ENCODE peak calls at places on chromosomes 16 and 17, in seven cellular contexts. Y, Q, S, A, N, D and U are unnamed samples.

GRCh38 chr16:15055141-15056053 is 477 bp downstream of the NTAN1 start:
- DNase-seq in N (peak; percentile 23), Y (no peak), A (peak; percentile 56), D (peak; percentile 33), S (peak; percentile 71), Q (no peak), U (peak; percentile 85)

GRCh38 chr16:10539256-10539655 is 41.1 kb downstream of the EMP2 start:
- DNase-seq in D (peak; percentile 45), N (no peak), A (no peak), S (no peak), Q (no peak), Y (no peak), U (no peak)

GRCh38 chr17:57092779-57093178 is 7.7 kb downstream of the AKAP1 start:
- DNase-seq in Y (no peak), Q (no peak), S (no peak), N (no peak), A (no peak), D (no peak), U (no peak)

GRCh38 chr16:50368410-50369132 is at the start of gene BRD7:
- DNase-seq in N (peak; percentile 37), S (peak; percentile 73), D (peak; percentile 68), Q (peak; percentile 74), A (peak; percentile 53), Y (peak; percentile 74), U (peak; percentile 71)

GRCh38 chr16:31464348-31464769 is 5.1 kb downstream of the ARMC5 start:
- DNase-seq in Q (no peak), Y (no peak), N (no peak), D (no peak), A (no peak), S (no peak), U (no peak)

GRCh38 chr17:72409405-72410002 is 288.7 kb downstream of the SOX9 start:
- DNase-seq in S (no peak), Q (no peak), Y (no peak), A (no peak), D (no peak), N (no peak), U (no peak)

GRCh38 chr17:65389426-65389825 is 172.0 kb downstream of the AXIN2 start:
- DNase-seq in Y (no peak), D (peak; percentile 78), N (peak; percentile 20), S (no peak), Q (no peak), A (peak; percentile 30), U (no peak)

GRCh38 chr16:84650062-84650991 is 2.0 kb downstream of the KLHL36 start:
- DNase-seq in D (peak; percentile 91), S (no peak), A (peak; percentile 52), N (peak; percentile 86), Y (no peak), Q (no peak), U (no peak)

GRCh38 chr16:529012-529575 is 1.6 kb downstream of the CAPN15 start:
- DNase-seq in Y (no peak), S (no peak), D (no peak), A (no peak), Q (no peak), N (no peak), U (no peak)

GRCh38 chr17:81291662-81292061 is 3.4 kb downstream of the SLC38A10 start:
- DNase-seq in A (peak; percentile 62), Y (peak; percentile 83), Q (no peak), N (peak; percentile 25), S (peak; percentile 65), D (peak; percentile 92), U (peak; percentile 81)

GRCh38 chr17:43353364-43353763 is 45.4 kb upstream of the ARL4D start:
- DNase-seq in S (no peak), D (no peak), Y (no peak), N (no peak), A (no peak), Q (no peak), U (no peak)

GRCh38 chr16:50474138-50474537 is 74.1 kb upstream of the NKD1 start:
- DNase-seq in Q (no peak), D (no peak), Y (no peak), A (no peak), N (no peak), S (no peak), U (no peak)

GRCh38 chr17:82772026-82772425 is 20.2 kb downstream of the TBCD start:
- DNase-seq in D (peak; percentile 67), Q (no peak), Y (no peak), A (peak; percentile 47), N (peak; percentile 80), S (no peak), U (no peak)

DNA sequence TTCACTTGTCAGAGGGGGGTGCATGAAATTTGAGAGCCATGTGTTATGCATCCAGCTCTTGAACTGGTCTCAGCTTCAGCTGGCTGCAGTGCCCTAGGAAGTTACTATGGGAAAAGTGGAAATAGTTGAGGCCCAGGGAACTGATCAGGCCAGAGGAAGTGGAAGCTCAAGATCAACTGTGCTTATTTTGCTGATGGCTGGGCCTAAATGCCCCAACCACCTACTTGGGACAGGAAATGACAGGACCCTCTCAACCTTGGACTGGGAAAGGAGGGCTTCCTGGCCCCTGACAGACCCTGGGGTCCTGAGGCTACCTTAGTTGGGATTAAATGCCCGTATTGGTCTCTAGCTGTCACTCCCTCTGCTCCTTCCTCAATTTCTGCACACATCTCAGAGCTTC is 1.2 kb upstream of the TAOK2 start:
- DNase-seq in Q (no peak), Y (no peak), A (no peak), N (no peak), D (no peak), S (no peak), U (no peak)
- H3K18ac ChIP-seq in Q (no peak overlapping the region), Y (no peak overlapping the region), A (no peak overlapping the region), N (no peak overlapping the region), D (no peak overlapping the region), S (no peak overlapping the region), U (no peak overlapping the region)

GRCh38 chr17:39209317-39210092 is 9.4 kb downstream of the RPL19 start:
- DNase-seq in A (peak; percentile 78), S (peak; percentile 24), D (peak; percentile 21), Q (no peak), Y (peak; percentile 71), N (peak; percentile 69), U (peak; percentile 76)

GRCh38 chr17:39205112-39205526 is 5.0 kb downstream of the RPL19 start:
- DNase-seq in Q (no peak), D (no peak), Y (no peak), A (no peak), N (no peak), S (no peak), U (no peak)

GRCh38 chr17:39210093-39210434 is 10.0 kb downstream of the RPL19 start:
- DNase-seq in A (no peak), D (no peak), S (no peak), Q (no peak), N (no peak), Y (no peak), U (no peak)

GRCh38 chr17:39208893-39209292 is 8.8 kb downstream of the RPL19 start:
- DNase-seq in Q (no peak), S (peak; percentile 31), D (no peak), A (no peak), N (no peak), Y (no peak), U (no peak)

GRCh38 chr17:39208136-39208535 is 8.1 kb downstream of the RPL19 start:
- DNase-seq in Q (no peak), S (no peak), D (no peak), N (peak; percentile 53), Y (no peak), A (no peak), U (no peak)
- H3K18ac ChIP-seq in Q (peak overlapping the region; percentile 12), S (no peak overlapping the region), D (no peak overlapping the region), N (no peak overlapping the region), Y (no peak overlapping the region), A (no peak overlapping the region), U (peak overlapping the region; percentile 85)

DNA sequence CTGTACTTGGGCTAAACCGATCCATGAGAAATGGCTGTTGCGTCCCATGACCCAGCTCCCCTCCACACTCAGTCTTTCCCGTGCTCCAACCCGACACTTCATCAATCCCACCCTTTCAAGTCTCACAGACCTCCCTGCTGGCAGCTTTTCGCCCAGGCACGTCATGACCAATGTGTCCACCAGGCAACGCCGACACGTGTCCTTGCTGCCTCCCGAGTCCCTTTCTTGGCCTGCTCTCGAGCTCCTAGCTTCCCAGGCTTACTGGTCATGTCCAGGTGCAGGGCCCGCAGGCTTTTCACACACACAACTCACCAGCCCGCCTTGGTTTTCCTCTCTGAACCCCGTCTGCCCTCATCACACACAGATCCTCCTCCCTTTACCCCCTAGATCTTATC is 12.2 kb downstream of the MNT start:
- DNase-seq in S (peak; percentile 75), Y (peak; percentile 76), Q (no peak), D (no peak), N (no peak), A (no peak), U (no peak)
- H3K18ac ChIP-seq in S (no peak overlapping the region), Y (no peak overlapping the region), Q (peak overlapping the region; percentile 59), D (no peak overlapping the region), N (no peak overlapping the region), A (no peak overlapping the region), U (no peak overlapping the region)

GRCh38 chr17:77794846-77795245 is 163.7 kb upstream of the TNRC6C start:
- DNase-seq in Q (no peak), A (no peak), Y (no peak), N (no peak), S (no peak), D (no peak), U (no peak)
- H3K18ac ChIP-seq in Q (no peak overlapping the region), A (no peak overlapping the region), Y (no peak overlapping the region), N (no peak overlapping the region), S (no peak overlapping the region), D (no peak overlapping the region), U (no peak overlapping the region)

GRCh38 chr17:180380-181212 is 854 bp downstream of the DOC2B start:
- DNase-seq in N (no peak), S (peak; percentile 12), D (no peak), Q (peak; percentile 36), Y (no peak), A (no peak), U (no peak)
- H3K18ac ChIP-seq in N (no peak overlapping the region), S (peak overlapping the region; percentile 19), D (no peak overlapping the region), Q (peak overlapping the region; percentile 84), Y (no peak overlapping the region), A (no peak overlapping the region), U (no peak overlapping the region)

DNA sequence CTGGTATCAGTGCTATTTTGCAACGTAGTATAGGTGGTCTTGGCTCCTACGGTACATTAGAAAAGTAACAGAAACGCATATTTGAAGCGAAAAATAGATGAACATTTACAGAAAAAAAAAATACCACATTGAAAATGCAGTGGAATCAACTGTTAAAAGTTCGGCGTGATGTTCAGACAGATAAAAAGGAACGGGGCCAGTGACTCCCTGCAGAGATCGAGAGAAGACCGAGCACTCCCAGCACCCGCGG is 440 bp upstream of the ZNF778 start:
- DNase-seq in N (no peak), Q (no peak), A (no peak), Y (no peak), S (no peak), D (no peak), U (no peak)
- H3K18ac ChIP-seq in N (no peak overlapping the region), Q (no peak overlapping the region), A (no peak overlapping the region), Y (no peak overlapping the region), S (no peak overlapping the region), D (no peak overlapping the region), U (no peak overlapping the region)

GRCh38 chr17:62967111-62967449 is 1.0 kb downstream of the TANC2 start:
- DNase-seq in A (no peak), N (no peak), D (no peak), S (no peak), Q (no peak), Y (no peak), U (no peak)
- H3K18ac ChIP-seq in A (peak overlapping the region; percentile 89), N (peak overlapping the region; percentile 80), D (peak overlapping the region; percentile 90), S (no peak overlapping the region), Q (no peak overlapping the region), Y (no peak overlapping the region), U (no peak overlapping the region)